ENCODE peak calls at places on chromosomes 1 and 21, in seven cellular contexts. One of them, this sample, is unnamed.

GRCh38 chr1:226736908-226737818 is 1.9 kb downstream of the ITPKB start:
- DNase-seq in cardiac fibroblast: peak
- DNase-seq in WERI-Rb-1: peak
- DNase-seq in heart left ventricle: peak
- DNase-seq in body of pancreas: peak
- DNase-seq in bronchial epithelial cell: peak
- DNase-seq in A549: no peak
- DNase-seq in this sample: no peak

GRCh38 chr1:209989525-209989924 is 51.5 kb downstream of the SYT14 start:
- DNase-seq in heart left ventricle: no peak
- DNase-seq in cardiac fibroblast: peak
- DNase-seq in WERI-Rb-1: no peak
- DNase-seq in bronchial epithelial cell: peak
- DNase-seq in body of pancreas: no peak
- DNase-seq in A549: peak
- DNase-seq in this sample: no peak

GRCh38 chr21:14542638-14543037 is 3.5 kb downstream of the SAMSN1 start:
- DNase-seq in WERI-Rb-1: no peak
- DNase-seq in A549: no peak
- DNase-seq in heart left ventricle: no peak
- DNase-seq in body of pancreas: no peak
- DNase-seq in cardiac fibroblast: no peak
- DNase-seq in bronchial epithelial cell: no peak
- DNase-seq in this sample: no peak

GRCh38 chr1:78607334-78607927 is 12.8 kb upstream of the IFI44L start:
- DNase-seq in A549: peak
- DNase-seq in heart left ventricle: no peak
- DNase-seq in WERI-Rb-1: no peak
- DNase-seq in cardiac fibroblast: peak
- DNase-seq in bronchial epithelial cell: peak
- DNase-seq in body of pancreas: no peak
- DNase-seq in this sample: no peak

GRCh38 chr1:236149003-236149595 is 6.8 kb downstream of the GPR137B start:
- DNase-seq in A549: no peak
- DNase-seq in bronchial epithelial cell: no peak
- DNase-seq in heart left ventricle: no peak
- DNase-seq in cardiac fibroblast: no peak
- DNase-seq in WERI-Rb-1: no peak
- DNase-seq in body of pancreas: no peak
- DNase-seq in this sample: no peak

GRCh38 chr1:51297401-51298321 is 32.7 kb downstream of the TTC39A start:
- DNase-seq in heart left ventricle: no peak
- DNase-seq in A549: no peak
- DNase-seq in WERI-Rb-1: no peak
- DNase-seq in body of pancreas: peak
- DNase-seq in bronchial epithelial cell: no peak
- DNase-seq in cardiac fibroblast: no peak
- DNase-seq in this sample: no peak

GRCh38 chr1:189851806-189852367 is 625.8 kb downstream of the BRINP3 start:
- DNase-seq in heart left ventricle: no peak
- DNase-seq in WERI-Rb-1: peak
- DNase-seq in bronchial epithelial cell: no peak
- DNase-seq in cardiac fibroblast: no peak
- DNase-seq in body of pancreas: no peak
- DNase-seq in A549: no peak
- DNase-seq in this sample: no peak

GRCh38 chr1:86774305-86775304 is 70.2 kb downstream of the SH3GLB1 start:
- DNase-seq in WERI-Rb-1: peak
- DNase-seq in body of pancreas: peak
- DNase-seq in A549: peak
- DNase-seq in bronchial epithelial cell: peak
- DNase-seq in heart left ventricle: peak
- DNase-seq in cardiac fibroblast: peak
- DNase-seq in this sample: peak

GRCh38 chr1:53631622-53632310 is 107.2 kb downstream of the GLIS1 start:
- DNase-seq in A549: no peak
- DNase-seq in bronchial epithelial cell: peak
- DNase-seq in heart left ventricle: peak
- DNase-seq in cardiac fibroblast: no peak
- DNase-seq in WERI-Rb-1: no peak
- DNase-seq in body of pancreas: no peak
- DNase-seq in this sample: no peak

GRCh38 chr1:230509281-230509977 is 83.3 kb upstream of the PGBD5 start:
- DNase-seq in heart left ventricle: no peak
- DNase-seq in A549: no peak
- DNase-seq in WERI-Rb-1: no peak
- DNase-seq in cardiac fibroblast: peak
- DNase-seq in body of pancreas: no peak
- DNase-seq in bronchial epithelial cell: peak
- DNase-seq in this sample: peak

GRCh38 chr1:237383825-237384612 is 342.0 kb downstream of the RYR2 start:
- DNase-seq in body of pancreas: peak
- DNase-seq in A549: no peak
- DNase-seq in heart left ventricle: no peak
- DNase-seq in bronchial epithelial cell: peak
- DNase-seq in WERI-Rb-1: no peak
- DNase-seq in cardiac fibroblast: peak
- DNase-seq in this sample: no peak

GRCh38 chr1:61641578-61642336 is 83.2 kb downstream of the TM2D1 start:
- DNase-seq in cardiac fibroblast: peak
- DNase-seq in WERI-Rb-1: peak
- DNase-seq in bronchial epithelial cell: peak
- DNase-seq in A549: peak
- DNase-seq in body of pancreas: peak
- DNase-seq in heart left ventricle: peak
- DNase-seq in this sample: peak

GRCh38 chr1:213127074-213127473 is 76.0 kb downstream of the RPS6KC1 start:
- DNase-seq in WERI-Rb-1: no peak
- DNase-seq in heart left ventricle: no peak
- DNase-seq in cardiac fibroblast: no peak
- DNase-seq in A549: no peak
- DNase-seq in bronchial epithelial cell: peak
- DNase-seq in body of pancreas: no peak
- DNase-seq in this sample: no peak

GRCh38 chr1:213135572-213135971 is 84.5 kb downstream of the RPS6KC1 start:
- DNase-seq in A549: no peak
- DNase-seq in bronchial epithelial cell: peak
- DNase-seq in cardiac fibroblast: peak
- DNase-seq in body of pancreas: no peak
- DNase-seq in WERI-Rb-1: no peak
- DNase-seq in heart left ventricle: no peak
- DNase-seq in this sample: no peak

GRCh38 chr1:213136190-213136917 is 85.3 kb downstream of the RPS6KC1 start:
- DNase-seq in A549: no peak
- DNase-seq in body of pancreas: no peak
- DNase-seq in WERI-Rb-1: no peak
- DNase-seq in cardiac fibroblast: no peak
- DNase-seq in bronchial epithelial cell: no peak
- DNase-seq in heart left ventricle: no peak
- DNase-seq in this sample: no peak

DNA sequence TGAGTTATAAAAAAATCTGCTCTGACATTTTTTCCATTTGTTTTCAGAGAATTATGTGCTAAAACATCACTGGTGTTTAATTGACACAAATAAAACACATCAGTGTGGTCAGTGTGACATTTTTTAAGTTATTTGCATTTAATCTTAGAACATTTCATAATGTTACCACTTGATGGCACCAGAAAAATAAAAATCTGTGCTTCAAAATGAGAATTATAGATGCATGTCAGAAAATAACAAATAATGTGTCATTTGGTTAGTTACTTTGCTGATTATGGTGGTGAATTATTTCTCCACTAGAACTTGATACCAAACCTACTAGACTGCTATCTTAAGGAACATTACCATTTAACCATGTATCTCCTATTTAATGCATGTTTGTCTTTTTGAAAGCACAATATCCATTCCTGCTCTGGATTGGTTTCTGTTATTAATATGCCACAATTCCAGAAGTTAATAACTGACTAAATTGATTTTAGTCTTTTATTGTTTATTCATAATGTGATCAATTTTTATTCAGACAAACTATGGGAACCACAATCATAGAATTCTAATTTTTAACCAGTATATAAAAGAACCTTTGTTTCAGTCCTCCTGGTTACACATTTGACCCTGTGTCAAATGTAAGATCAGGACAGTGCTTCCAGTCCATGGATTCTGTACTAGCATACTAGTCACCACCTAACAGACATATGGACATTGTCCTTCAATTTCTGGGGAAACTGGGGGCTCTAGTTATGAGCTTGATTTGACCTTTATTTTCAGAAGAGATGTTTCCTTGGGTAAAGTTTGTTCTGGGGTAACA is 81.0 kb downstream of the RPS6KC1 start:
- DNase-seq in body of pancreas: no peak
- DNase-seq in WERI-Rb-1: no peak
- DNase-seq in cardiac fibroblast: peak
- DNase-seq in A549: no peak
- DNase-seq in heart left ventricle: no peak
- DNase-seq in bronchial epithelial cell: no peak
- DNase-seq in this sample: no peak
- TF ChIP-seq CTCF in body of pancreas: peak
- TF ChIP-seq CTCF in WERI-Rb-1: no peak
- TF ChIP-seq CTCF in cardiac fibroblast: no peak
- TF ChIP-seq CTCF in A549: peak
- TF ChIP-seq CTCF in heart left ventricle: no peak
- TF ChIP-seq CTCF in bronchial epithelial cell: no peak
- TF ChIP-seq CTCF in this sample: no peak

DNA sequence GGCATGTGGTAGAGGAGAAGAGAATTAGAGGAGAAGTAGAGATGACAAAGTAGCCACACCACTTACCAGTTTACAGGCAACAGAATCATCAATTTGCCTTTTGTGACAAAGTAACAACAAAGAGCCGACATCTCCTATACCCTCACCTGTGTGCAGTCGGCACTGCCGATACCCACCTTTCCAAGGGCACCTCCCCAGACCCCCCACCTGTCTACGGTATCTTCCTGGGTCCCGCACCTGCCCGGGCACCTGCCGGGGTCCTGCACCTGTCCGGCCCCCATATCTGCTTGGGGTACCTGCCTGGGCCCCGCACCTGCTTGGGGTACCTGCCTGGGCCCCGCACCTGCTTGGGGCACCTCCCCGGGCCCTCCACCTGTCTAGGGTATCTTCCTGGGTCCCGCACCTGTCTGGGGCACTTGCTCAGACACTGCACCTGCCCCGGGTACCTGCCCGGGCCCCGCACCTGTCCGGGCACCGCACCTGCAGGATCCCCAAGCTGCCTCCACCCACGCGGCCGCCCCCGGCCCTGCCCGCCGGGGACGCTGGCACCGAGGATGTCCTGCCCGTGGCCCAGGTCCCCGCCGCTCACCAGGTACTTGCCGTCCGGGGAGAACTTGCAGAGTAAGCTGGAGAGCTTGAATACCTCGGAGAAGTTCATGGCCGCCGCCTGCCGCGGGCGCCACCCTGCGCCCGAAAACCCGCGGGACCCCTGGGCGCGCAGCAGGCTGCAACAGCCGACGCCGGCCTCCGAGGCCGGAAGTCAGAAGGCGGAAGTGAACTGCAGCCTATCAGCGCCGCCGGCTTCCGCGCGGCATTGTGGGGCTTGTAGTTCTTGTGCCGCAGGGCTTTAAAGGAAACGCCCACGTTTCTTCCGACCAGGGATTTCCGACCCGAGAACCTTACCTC is at the start of gene WRAP73:
- DNase-seq in cardiac fibroblast: peak
- DNase-seq in A549: peak
- DNase-seq in bronchial epithelial cell: peak
- DNase-seq in body of pancreas: peak
- DNase-seq in WERI-Rb-1: peak
- DNase-seq in heart left ventricle: peak
- DNase-seq in this sample: peak
- TF ChIP-seq CTCF in cardiac fibroblast: peak
- TF ChIP-seq CTCF in A549: no peak
- TF ChIP-seq CTCF in bronchial epithelial cell: peak
- TF ChIP-seq CTCF in body of pancreas: no peak
- TF ChIP-seq CTCF in WERI-Rb-1: peak
- TF ChIP-seq CTCF in heart left ventricle: no peak
- TF ChIP-seq CTCF in this sample: no peak

DNA sequence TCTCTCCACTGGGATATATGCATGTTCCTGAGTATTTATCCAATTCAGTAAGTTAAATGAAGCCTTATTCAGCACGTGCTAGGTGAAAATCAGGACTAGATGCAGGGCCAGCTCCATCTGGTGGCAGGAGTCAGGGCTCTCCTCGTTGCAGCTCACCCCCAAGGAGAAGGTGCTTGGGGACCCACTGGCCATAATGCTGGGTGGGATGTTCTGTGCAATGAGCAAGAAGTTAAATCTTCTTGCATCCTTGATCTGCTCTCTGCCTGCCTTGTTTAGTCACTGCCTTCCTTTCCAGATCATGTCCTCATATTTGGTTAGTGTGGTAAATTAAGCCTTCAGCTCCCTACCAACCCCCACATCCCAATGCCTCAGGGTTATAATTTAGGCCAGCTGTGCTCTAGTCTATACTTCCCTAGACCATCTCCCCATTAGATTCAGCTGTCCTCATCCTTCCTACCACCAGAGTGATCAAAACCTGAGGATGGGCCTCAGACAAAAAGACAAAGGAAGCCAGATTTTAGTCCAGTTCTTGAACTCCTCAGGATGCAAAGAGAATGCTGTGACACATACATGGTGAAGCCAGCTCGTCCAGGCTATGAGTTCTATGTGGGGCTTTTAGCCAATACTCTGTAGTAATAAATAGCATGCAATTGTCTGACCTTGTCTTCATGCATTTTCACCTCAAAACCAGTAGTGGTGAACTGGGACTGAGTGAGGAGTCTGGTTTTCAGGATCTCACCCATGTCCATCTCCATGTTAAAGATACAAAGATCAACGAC is 55.9 kb downstream of the SEC16B start:
- DNase-seq in bronchial epithelial cell: peak
- DNase-seq in cardiac fibroblast: peak
- DNase-seq in A549: peak
- DNase-seq in heart left ventricle: no peak
- DNase-seq in body of pancreas: peak
- DNase-seq in WERI-Rb-1: peak
- DNase-seq in this sample: peak
- TF ChIP-seq CTCF in bronchial epithelial cell: peak
- TF ChIP-seq CTCF in cardiac fibroblast: peak
- TF ChIP-seq CTCF in A549: peak
- TF ChIP-seq CTCF in heart left ventricle: no peak
- TF ChIP-seq CTCF in body of pancreas: peak
- TF ChIP-seq CTCF in WERI-Rb-1: peak
- TF ChIP-seq CTCF in this sample: peak

DNA sequence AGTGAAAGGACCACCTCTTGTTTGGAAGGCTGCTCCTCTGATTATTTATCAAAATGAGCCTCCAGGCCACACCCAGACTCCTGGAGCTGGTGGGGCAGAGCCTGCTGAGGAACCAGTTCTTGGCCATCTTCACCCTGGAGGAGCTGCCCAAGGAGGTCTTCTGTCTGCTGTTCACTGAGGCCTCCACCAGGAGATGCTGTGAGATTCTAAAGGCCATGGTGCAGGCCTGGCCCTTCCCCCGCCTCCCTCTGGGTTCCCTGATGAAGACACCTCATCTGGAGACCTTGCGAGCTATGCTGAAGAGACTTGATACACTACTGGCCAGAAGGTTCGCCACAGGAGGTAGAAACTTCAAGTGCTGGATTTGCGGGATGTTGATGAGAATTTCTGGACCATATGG is 61.7 kb upstream of the GJA8 start:
- DNase-seq in heart left ventricle: no peak
- DNase-seq in body of pancreas: no peak
- DNase-seq in cardiac fibroblast: no peak
- DNase-seq in A549: peak
- DNase-seq in WERI-Rb-1: peak
- DNase-seq in bronchial epithelial cell: no peak
- DNase-seq in this sample: no peak
- TF ChIP-seq CTCF in heart left ventricle: no peak
- TF ChIP-seq CTCF in body of pancreas: no peak
- TF ChIP-seq CTCF in cardiac fibroblast: peak
- TF ChIP-seq CTCF in A549: no peak
- TF ChIP-seq CTCF in WERI-Rb-1: peak
- TF ChIP-seq CTCF in bronchial epithelial cell: no peak
- TF ChIP-seq CTCF in this sample: no peak

This sample was measured in Calu3.